ENCODE peak calls at places on chromosome 7, in five cellular contexts. One of them, this sample, is unnamed.

GRCh38 chr7:138510003-138510402 is 49.9 kb downstream of the TRIM24 start:
- DNase-seq in fibroblast of lung: no peak
- DNase-seq in gastrocnemius medialis: no peak
- DNase-seq in progenitor cell of endocrine pancreas: no peak
- DNase-seq in RWPE1: no peak
- DNase-seq in this sample: no peak

GRCh38 chr7:103865442-103865841 is 124.0 kb downstream of the RELN start:
- DNase-seq in progenitor cell of endocrine pancreas: no peak
- DNase-seq in gastrocnemius medialis: no peak
- DNase-seq in fibroblast of lung: no peak
- DNase-seq in RWPE1: no peak
- DNase-seq in this sample: no peak

GRCh38 chr7:93715234-93715633 is 140.7 kb upstream of the CALCR start:
- DNase-seq in fibroblast of lung: peak
- DNase-seq in RWPE1: peak
- DNase-seq in gastrocnemius medialis: peak
- DNase-seq in progenitor cell of endocrine pancreas: peak
- DNase-seq in this sample: no peak

GRCh38 chr7:91226411-91226810 is 37.8 kb upstream of the FZD1 start:
- DNase-seq in gastrocnemius medialis: no peak
- DNase-seq in RWPE1: no peak
- DNase-seq in progenitor cell of endocrine pancreas: no peak
- DNase-seq in fibroblast of lung: no peak
- DNase-seq in this sample: no peak

GRCh38 chr7:123635551-123636359 is 19.9 kb upstream of the LMOD2 start:
- DNase-seq in fibroblast of lung: peak
- DNase-seq in gastrocnemius medialis: no peak
- DNase-seq in RWPE1: peak
- DNase-seq in progenitor cell of endocrine pancreas: no peak
- DNase-seq in this sample: no peak

GRCh38 chr7:91031757-91032156 is 232.5 kb upstream of the FZD1 start:
- DNase-seq in RWPE1: no peak
- DNase-seq in progenitor cell of endocrine pancreas: no peak
- DNase-seq in gastrocnemius medialis: no peak
- DNase-seq in fibroblast of lung: no peak
- DNase-seq in this sample: no peak

GRCh38 chr7:43379197-43379596 is 203.7 kb upstream of the STK17A start:
- DNase-seq in fibroblast of lung: no peak
- DNase-seq in progenitor cell of endocrine pancreas: no peak
- DNase-seq in gastrocnemius medialis: no peak
- DNase-seq in RWPE1: no peak
- DNase-seq in this sample: no peak

GRCh38 chr7:151660141-151660540 is 140.4 kb upstream of the RHEB start:
- DNase-seq in fibroblast of lung: no peak
- DNase-seq in RWPE1: no peak
- DNase-seq in gastrocnemius medialis: no peak
- DNase-seq in progenitor cell of endocrine pancreas: no peak
- DNase-seq in this sample: no peak

GRCh38 chr7:74656421-74656910 is 1.1 kb upstream of the GTF2I start:
- DNase-seq in fibroblast of lung: no peak
- DNase-seq in RWPE1: no peak
- DNase-seq in gastrocnemius medialis: peak
- DNase-seq in progenitor cell of endocrine pancreas: no peak
- DNase-seq in this sample: no peak

GRCh38 chr7:22403344-22403743 is 46.4 kb upstream of the RAPGEF5 start:
- DNase-seq in fibroblast of lung: no peak
- DNase-seq in RWPE1: no peak
- DNase-seq in gastrocnemius medialis: no peak
- DNase-seq in progenitor cell of endocrine pancreas: no peak
- DNase-seq in this sample: no peak

GRCh38 chr7:70492641-70493040 is 639.3 kb upstream of the GALNT17 start:
- DNase-seq in progenitor cell of endocrine pancreas: no peak
- DNase-seq in fibroblast of lung: no peak
- DNase-seq in gastrocnemius medialis: no peak
- DNase-seq in RWPE1: no peak
- DNase-seq in this sample: no peak

GRCh38 chr7:1247527-1248041 is 14.9 kb downstream of the UNCX start:
- DNase-seq in gastrocnemius medialis: no peak
- DNase-seq in RWPE1: no peak
- DNase-seq in progenitor cell of endocrine pancreas: no peak
- DNase-seq in fibroblast of lung: no peak
- DNase-seq in this sample: no peak

GRCh38 chr7:5797179-5797578 is 15.7 kb upstream of the RNF216 start:
- DNase-seq in progenitor cell of endocrine pancreas: no peak
- DNase-seq in fibroblast of lung: no peak
- DNase-seq in gastrocnemius medialis: no peak
- DNase-seq in RWPE1: no peak
- DNase-seq in this sample: no peak

GRCh38 chr7:127588697-127589482 is 679 bp downstream of the ARF5 start:
- DNase-seq in progenitor cell of endocrine pancreas: peak
- DNase-seq in RWPE1: peak
- DNase-seq in gastrocnemius medialis: peak
- DNase-seq in fibroblast of lung: peak
- DNase-seq in this sample: no peak

GRCh38 chr7:137975223-137975622 is 26.7 kb downstream of the CREB3L2 start:
- DNase-seq in progenitor cell of endocrine pancreas: no peak
- DNase-seq in fibroblast of lung: peak
- DNase-seq in RWPE1: no peak
- DNase-seq in gastrocnemius medialis: peak
- DNase-seq in this sample: no peak

GRCh38 chr7:144027974-144028373 is 20.8 kb upstream of the OR2A5 start:
- DNase-seq in fibroblast of lung: no peak
- DNase-seq in gastrocnemius medialis: no peak
- DNase-seq in RWPE1: no peak
- DNase-seq in progenitor cell of endocrine pancreas: no peak
- DNase-seq in this sample: no peak

GRCh38 chr7:6271694-6272371 is 591 bp downstream of the CYTH3 start:
- DNase-seq in fibroblast of lung: no peak
- DNase-seq in RWPE1: peak
- DNase-seq in gastrocnemius medialis: no peak
- DNase-seq in progenitor cell of endocrine pancreas: peak
- DNase-seq in this sample: no peak

GRCh38 chr7:67842571-67842970 is 845.9 kb downstream of the TYW1 start:
- DNase-seq in RWPE1: no peak
- DNase-seq in progenitor cell of endocrine pancreas: no peak
- DNase-seq in gastrocnemius medialis: no peak
- DNase-seq in fibroblast of lung: no peak
- DNase-seq in this sample: no peak

GRCh38 chr7:20021834-20022233 is 195.3 kb downstream of the MACC1 start:
- DNase-seq in gastrocnemius medialis: no peak
- DNase-seq in fibroblast of lung: no peak
- DNase-seq in progenitor cell of endocrine pancreas: no peak
- DNase-seq in RWPE1: no peak
- DNase-seq in this sample: no peak

GRCh38 chr7:99137418-99138180 is 6.3 kb downstream of the SMURF1 start:
- DNase-seq in progenitor cell of endocrine pancreas: peak
- DNase-seq in gastrocnemius medialis: no peak
- DNase-seq in fibroblast of lung: peak
- DNase-seq in RWPE1: no peak
- DNase-seq in this sample: no peak

GRCh38 chr7:42972703-42973500 is 40.7 kb downstream of the MRPL32 start:
- DNase-seq in gastrocnemius medialis: no peak
- DNase-seq in progenitor cell of endocrine pancreas: no peak
- DNase-seq in RWPE1: peak
- DNase-seq in fibroblast of lung: peak
- DNase-seq in this sample: peak

GRCh38 chr7:75624134-75624832 is 114.5 kb downstream of the HIP1 start:
- DNase-seq in gastrocnemius medialis: peak
- DNase-seq in progenitor cell of endocrine pancreas: no peak
- DNase-seq in fibroblast of lung: peak
- DNase-seq in RWPE1: no peak
- DNase-seq in this sample: no peak

GRCh38 chr7:24920702-24921679 is 59.0 kb downstream of the OSBPL3 start:
- DNase-seq in fibroblast of lung: no peak
- DNase-seq in gastrocnemius medialis: no peak
- DNase-seq in progenitor cell of endocrine pancreas: no peak
- DNase-seq in RWPE1: no peak
- DNase-seq in this sample: no peak

GRCh38 chr7:25726180-25726579 is 425.8 kb upstream of the NFE2L3 start:
- DNase-seq in progenitor cell of endocrine pancreas: no peak
- DNase-seq in fibroblast of lung: no peak
- DNase-seq in gastrocnemius medialis: no peak
- DNase-seq in RWPE1: no peak
- DNase-seq in this sample: no peak

GRCh38 chr7:51253157-51253556 is 63.5 kb downstream of the COBL start:
- DNase-seq in gastrocnemius medialis: peak
- DNase-seq in fibroblast of lung: no peak
- DNase-seq in RWPE1: peak
- DNase-seq in progenitor cell of endocrine pancreas: no peak
- DNase-seq in this sample: no peak

GRCh38 chr7:108167460-108167859 is 37.3 kb upstream of the LAMB4 start:
- DNase-seq in progenitor cell of endocrine pancreas: no peak
- DNase-seq in RWPE1: no peak
- DNase-seq in fibroblast of lung: peak
- DNase-seq in gastrocnemius medialis: no peak
- DNase-seq in this sample: no peak

GRCh38 chr7:129308047-129308446 is 83.2 kb downstream of the AHCYL2 start:
- DNase-seq in gastrocnemius medialis: peak
- DNase-seq in fibroblast of lung: peak
- DNase-seq in progenitor cell of endocrine pancreas: no peak
- DNase-seq in RWPE1: peak
- DNase-seq in this sample: no peak
- TF ChIP-seq CTCF in gastrocnemius medialis: no peak
- TF ChIP-seq CTCF in fibroblast of lung: no peak
- TF ChIP-seq CTCF in progenitor cell of endocrine pancreas: no peak
- TF ChIP-seq CTCF in RWPE1: no peak
- TF ChIP-seq CTCF in this sample: no peak

DNA sequence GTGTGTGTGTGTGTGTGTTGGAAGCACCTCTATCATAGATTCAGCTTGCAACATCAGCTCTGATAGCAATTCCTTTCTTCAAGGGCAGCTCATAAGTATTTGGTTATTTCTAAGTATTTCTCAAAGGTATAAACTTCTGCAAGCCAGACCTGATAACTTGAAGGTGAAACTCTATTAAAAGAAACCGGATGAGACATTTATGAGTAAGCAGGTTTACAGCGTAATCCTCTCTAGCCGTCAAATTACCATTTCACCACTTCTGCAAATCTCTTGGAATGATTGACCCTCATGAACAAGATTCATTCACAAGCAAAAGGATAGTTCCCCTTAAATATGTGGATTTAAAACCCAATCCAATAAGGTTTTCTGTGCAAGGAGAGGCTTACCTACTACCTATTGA is 23.1 kb downstream of the PDE1C start:
- DNase-seq in gastrocnemius medialis: no peak
- DNase-seq in RWPE1: no peak
- DNase-seq in fibroblast of lung: no peak
- DNase-seq in progenitor cell of endocrine pancreas: no peak
- DNase-seq in this sample: no peak
- TF ChIP-seq CTCF in gastrocnemius medialis: no peak
- TF ChIP-seq CTCF in RWPE1: no peak
- TF ChIP-seq CTCF in fibroblast of lung: no peak
- TF ChIP-seq CTCF in progenitor cell of endocrine pancreas: no peak
- TF ChIP-seq CTCF in this sample: no peak

DNA sequence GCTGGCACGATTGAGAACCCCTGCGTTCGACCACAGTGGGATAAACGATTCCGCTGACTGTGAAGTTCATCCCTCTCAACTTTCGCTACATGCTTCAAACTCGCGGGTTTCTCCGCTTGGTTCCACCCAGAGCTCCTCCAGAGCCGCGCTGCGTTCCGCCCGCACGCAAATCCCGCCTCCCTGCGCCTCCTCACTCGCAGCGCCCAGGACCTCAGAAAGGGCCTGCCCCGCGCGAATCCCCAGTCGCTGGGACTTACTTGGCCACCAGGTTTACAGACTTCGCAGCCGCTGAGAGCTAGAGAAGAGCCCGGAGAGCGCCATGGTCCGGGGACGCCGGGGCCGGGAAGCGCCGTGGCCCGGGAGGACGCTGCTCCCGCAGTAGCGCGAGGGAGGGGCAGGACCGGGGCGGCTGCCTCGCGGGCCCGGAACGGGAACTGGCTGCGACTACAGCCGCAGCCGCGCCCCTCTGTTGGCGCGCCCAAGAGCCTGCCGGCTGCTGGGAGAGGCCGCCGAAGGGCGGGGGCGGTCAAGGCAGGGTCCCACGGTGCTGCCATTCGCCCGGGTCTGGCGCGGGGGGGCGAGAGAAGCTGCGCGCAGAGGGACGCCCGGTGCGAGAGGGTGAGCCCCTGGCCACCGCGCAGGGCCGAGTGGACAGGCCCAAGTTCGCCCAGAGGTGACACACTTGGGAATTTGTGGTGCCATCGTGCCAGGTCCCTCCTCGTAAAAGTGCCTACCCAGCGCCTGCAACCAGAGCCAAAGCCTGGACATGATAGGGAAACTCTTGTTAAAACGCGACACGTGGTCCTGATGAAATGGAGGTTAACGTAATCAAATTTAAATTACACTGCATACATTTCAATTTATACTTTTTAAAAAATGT is at the start of gene NOD1:
- DNase-seq in fibroblast of lung: peak
- DNase-seq in RWPE1: peak
- DNase-seq in gastrocnemius medialis: peak
- DNase-seq in progenitor cell of endocrine pancreas: peak
- DNase-seq in this sample: no peak
- TF ChIP-seq CTCF in fibroblast of lung: peak
- TF ChIP-seq CTCF in RWPE1: no peak
- TF ChIP-seq CTCF in gastrocnemius medialis: no peak
- TF ChIP-seq CTCF in progenitor cell of endocrine pancreas: peak
- TF ChIP-seq CTCF in this sample: no peak

DNA sequence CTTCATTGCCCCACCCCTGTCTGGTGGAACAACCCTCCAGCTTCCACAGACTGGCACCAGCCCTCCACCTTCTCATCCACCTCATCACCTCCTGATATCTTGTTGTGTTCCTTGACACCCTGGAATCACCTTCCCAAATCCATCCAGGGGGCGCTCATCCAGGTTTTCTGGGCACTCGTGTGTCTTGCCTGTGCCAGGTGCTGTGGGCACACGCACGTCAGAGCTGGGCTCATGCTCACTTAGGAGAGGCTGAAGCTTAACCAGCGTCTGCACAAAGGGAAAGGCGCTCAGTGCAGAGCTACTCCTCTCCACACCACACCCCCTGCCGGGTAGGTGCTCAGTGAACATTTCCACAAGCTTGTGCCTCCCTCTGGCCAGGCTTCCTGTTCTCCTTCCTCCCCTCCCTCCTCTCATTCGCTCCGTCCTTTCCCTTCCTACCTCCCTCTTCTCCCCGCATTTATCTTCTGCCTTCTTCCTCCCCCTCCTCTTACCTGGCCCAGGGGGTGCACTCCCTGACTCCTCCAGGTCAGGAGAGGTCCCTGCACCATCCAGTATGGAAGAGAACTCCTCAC is 4.8 kb downstream of the ADCYAP1R1 start:
- DNase-seq in fibroblast of lung: no peak
- DNase-seq in RWPE1: no peak
- DNase-seq in progenitor cell of endocrine pancreas: no peak
- DNase-seq in gastrocnemius medialis: no peak
- DNase-seq in this sample: no peak
- TF ChIP-seq CTCF in fibroblast of lung: no peak
- TF ChIP-seq CTCF in RWPE1: no peak
- TF ChIP-seq CTCF in progenitor cell of endocrine pancreas: no peak
- TF ChIP-seq CTCF in gastrocnemius medialis: no peak
- TF ChIP-seq CTCF in this sample: no peak

GRCh38 chr7:119944601-119944972 is 328.4 kb upstream of the KCND2 start:
- DNase-seq in gastrocnemius medialis: no peak
- DNase-seq in fibroblast of lung: no peak
- DNase-seq in RWPE1: no peak
- DNase-seq in progenitor cell of endocrine pancreas: no peak
- DNase-seq in this sample: no peak
- TF ChIP-seq CTCF in gastrocnemius medialis: no peak
- TF ChIP-seq CTCF in fibroblast of lung: no peak
- TF ChIP-seq CTCF in RWPE1: no peak
- TF ChIP-seq CTCF in progenitor cell of endocrine pancreas: no peak
- TF ChIP-seq CTCF in this sample: no peak